ENCODE peak calls at places on chromosome 1, in five cellular contexts. C is A549; S is mucosa of descending colon; K is stimulated activated CD4-positive, alpha-beta T cell treated with anti-CD3 and anti-CD28 coated beads, Interleukin-1b, Interleukin-23, amount 100 ng/mL, for 24 hours; F is NCI-H524 treated with DMSO at 0.1 percent for 48 hours. Y is an unnamed sample.

GRCh38 chr1:31760422-31760900 is 3.7 kb downstream of the ADGRB2 start:
- DNase-seq in C (peak; percentile 30), F (no peak), K (no peak), S (no peak), Y (no peak)

GRCh38 chr1:36818771-36819170 is 215.5 kb downstream of the GRIK3 start:
- DNase-seq in C (no peak), K (no peak), F (no peak), S (no peak), Y (no peak)

GRCh38 chr1:85700422-85700821 is 7.8 kb downstream of the ZNHIT6 start:
- DNase-seq in K (no peak), S (no peak), C (no peak), F (no peak), Y (no peak)

GRCh38 chr1:77539510-77540142 is 142.8 kb downstream of the ZZZ3 start:
- DNase-seq in K (no peak), C (peak; percentile 36), S (no peak), F (peak; percentile 35), Y (no peak)

GRCh38 chr1:23638786-23639241 is 52.8 kb upstream of the RPL11 start:
- DNase-seq in K (no peak), C (no peak), S (no peak), F (no peak), Y (no peak)

GRCh38 chr1:247451388-247452010 is 6.4 kb downstream of the OR2B11 start:
- DNase-seq in C (no peak), K (no peak), F (no peak), S (no peak), Y (no peak)

GRCh38 chr1:198635964-198636363 is 2.9 kb upstream of the PTPRC start:
- DNase-seq in C (no peak), F (no peak), S (no peak), K (no peak), Y (no peak)

GRCh38 chr1:230246551-230246950 is 179.5 kb downstream of the GALNT2 start:
- DNase-seq in C (no peak), S (no peak), F (no peak), K (no peak), Y (no peak)

GRCh38 chr1:181604482-181604881 is 121.2 kb downstream of the CACNA1E start:
- DNase-seq in F (no peak), C (no peak), S (no peak), K (no peak), Y (no peak)

GRCh38 chr1:18998016-18998724 is 41.7 kb upstream of the IFFO2 start:
- DNase-seq in C (no peak), F (no peak), K (no peak), S (no peak), Y (no peak)

GRCh38 chr1:103230061-103230460 is 121.7 kb upstream of the COL11A1 start:
- DNase-seq in K (no peak), C (no peak), F (no peak), S (no peak), Y (no peak)